ENCODE peak calls at places on chromosome 17, in seven cellular contexts. One of them, this sample, is unnamed.

GRCh38 chr17:28193241-28193640 is 125.8 kb upstream of the TMEM97 start:
- DNase-seq in upper lobe of right lung: peak
- DNase-seq in AG08396: no peak
- DNase-seq in HuH-7.5: no peak
- DNase-seq in activated T-helper 1 cell treated with anti-CD3 and anti-CD28 coated beads, Interleukin-12 subunit alpha, Interleukin-12 subunit beta, Interleukin-2, Interleukin-4 antibody, amounts not matched to agents 30 ng/mL and 10 ng/mL and 1 ng/mL, durations not matched to agents 14 hours and 24 hours and 36 hours: no peak
- DNase-seq in tibial artery: peak
- DNase-seq in thoracic aorta: no peak
- DNase-seq in this sample: no peak

GRCh38 chr17:65763786-65764185 is 202.3 kb upstream of the AXIN2 start:
- DNase-seq in upper lobe of right lung: no peak
- DNase-seq in AG08396: no peak
- DNase-seq in tibial artery: no peak
- DNase-seq in activated T-helper 1 cell treated with anti-CD3 and anti-CD28 coated beads, Interleukin-12 subunit alpha, Interleukin-12 subunit beta, Interleukin-2, Interleukin-4 antibody, amounts not matched to agents 30 ng/mL and 10 ng/mL and 1 ng/mL, durations not matched to agents 14 hours and 24 hours and 36 hours: no peak
- DNase-seq in HuH-7.5: no peak
- DNase-seq in thoracic aorta: no peak
- DNase-seq in this sample: no peak

GRCh38 chr17:6366144-6366755 is 68.7 kb downstream of the AIPL1 start:
- DNase-seq in HuH-7.5: no peak
- DNase-seq in upper lobe of right lung: no peak
- DNase-seq in AG08396: peak
- DNase-seq in tibial artery: no peak
- DNase-seq in thoracic aorta: no peak
- DNase-seq in activated T-helper 1 cell treated with anti-CD3 and anti-CD28 coated beads, Interleukin-12 subunit alpha, Interleukin-12 subunit beta, Interleukin-2, Interleukin-4 antibody, amounts not matched to agents 30 ng/mL and 10 ng/mL and 1 ng/mL, durations not matched to agents 14 hours and 24 hours and 36 hours: no peak
- DNase-seq in this sample: no peak

GRCh38 chr17:40903129-40903847 is 18.2 kb upstream of the KRT20 start:
- DNase-seq in upper lobe of right lung: no peak
- DNase-seq in HuH-7.5: peak
- DNase-seq in thoracic aorta: no peak
- DNase-seq in AG08396: no peak
- DNase-seq in tibial artery: no peak
- DNase-seq in activated T-helper 1 cell treated with anti-CD3 and anti-CD28 coated beads, Interleukin-12 subunit alpha, Interleukin-12 subunit beta, Interleukin-2, Interleukin-4 antibody, amounts not matched to agents 30 ng/mL and 10 ng/mL and 1 ng/mL, durations not matched to agents 14 hours and 24 hours and 36 hours: no peak
- DNase-seq in this sample: no peak

GRCh38 chr17:82698974-82699442 is 510 bp upstream of the RAB40B start:
- DNase-seq in tibial artery: no peak
- DNase-seq in thoracic aorta: no peak
- DNase-seq in activated T-helper 1 cell treated with anti-CD3 and anti-CD28 coated beads, Interleukin-12 subunit alpha, Interleukin-12 subunit beta, Interleukin-2, Interleukin-4 antibody, amounts not matched to agents 30 ng/mL and 10 ng/mL and 1 ng/mL, durations not matched to agents 14 hours and 24 hours and 36 hours: no peak
- DNase-seq in HuH-7.5: no peak
- DNase-seq in upper lobe of right lung: no peak
- DNase-seq in AG08396: no peak
- DNase-seq in this sample: no peak

GRCh38 chr17:15896834-15897233 is 48.1 kb upstream of the ADORA2B start:
- DNase-seq in HuH-7.5: no peak
- DNase-seq in tibial artery: no peak
- DNase-seq in upper lobe of right lung: no peak
- DNase-seq in activated T-helper 1 cell treated with anti-CD3 and anti-CD28 coated beads, Interleukin-12 subunit alpha, Interleukin-12 subunit beta, Interleukin-2, Interleukin-4 antibody, amounts not matched to agents 30 ng/mL and 10 ng/mL and 1 ng/mL, durations not matched to agents 14 hours and 24 hours and 36 hours: no peak
- DNase-seq in thoracic aorta: no peak
- DNase-seq in AG08396: no peak
- DNase-seq in this sample: no peak

GRCh38 chr17:78154903-78155811 is 9.0 kb downstream of the C17orf99 start:
- DNase-seq in HuH-7.5: no peak
- DNase-seq in AG08396: no peak
- DNase-seq in activated T-helper 1 cell treated with anti-CD3 and anti-CD28 coated beads, Interleukin-12 subunit alpha, Interleukin-12 subunit beta, Interleukin-2, Interleukin-4 antibody, amounts not matched to agents 30 ng/mL and 10 ng/mL and 1 ng/mL, durations not matched to agents 14 hours and 24 hours and 36 hours: no peak
- DNase-seq in tibial artery: no peak
- DNase-seq in upper lobe of right lung: no peak
- DNase-seq in thoracic aorta: no peak
- DNase-seq in this sample: no peak

GRCh38 chr17:62597920-62598319 is 29.6 kb upstream of the MRC2 start:
- DNase-seq in HuH-7.5: no peak
- DNase-seq in tibial artery: peak
- DNase-seq in activated T-helper 1 cell treated with anti-CD3 and anti-CD28 coated beads, Interleukin-12 subunit alpha, Interleukin-12 subunit beta, Interleukin-2, Interleukin-4 antibody, amounts not matched to agents 30 ng/mL and 10 ng/mL and 1 ng/mL, durations not matched to agents 14 hours and 24 hours and 36 hours: no peak
- DNase-seq in thoracic aorta: no peak
- DNase-seq in upper lobe of right lung: no peak
- DNase-seq in AG08396: no peak
- DNase-seq in this sample: no peak

GRCh38 chr17:1495265-1495664 is 2.8 kb upstream of the MYO1C start:
- DNase-seq in tibial artery: peak
- DNase-seq in HuH-7.5: no peak
- DNase-seq in AG08396: peak
- DNase-seq in thoracic aorta: no peak
- DNase-seq in upper lobe of right lung: no peak
- DNase-seq in activated T-helper 1 cell treated with anti-CD3 and anti-CD28 coated beads, Interleukin-12 subunit alpha, Interleukin-12 subunit beta, Interleukin-2, Interleukin-4 antibody, amounts not matched to agents 30 ng/mL and 10 ng/mL and 1 ng/mL, durations not matched to agents 14 hours and 24 hours and 36 hours: no peak
- DNase-seq in this sample: no peak

GRCh38 chr17:56172517-56172982 is 19.3 kb downstream of the ANKFN1 start:
- DNase-seq in tibial artery: no peak
- DNase-seq in AG08396: no peak
- DNase-seq in activated T-helper 1 cell treated with anti-CD3 and anti-CD28 coated beads, Interleukin-12 subunit alpha, Interleukin-12 subunit beta, Interleukin-2, Interleukin-4 antibody, amounts not matched to agents 30 ng/mL and 10 ng/mL and 1 ng/mL, durations not matched to agents 14 hours and 24 hours and 36 hours: no peak
- DNase-seq in HuH-7.5: no peak
- DNase-seq in thoracic aorta: no peak
- DNase-seq in upper lobe of right lung: peak
- DNase-seq in this sample: no peak

GRCh38 chr17:3527896-3528603 is 29.6 kb downstream of the TRPV3 start:
- DNase-seq in activated T-helper 1 cell treated with anti-CD3 and anti-CD28 coated beads, Interleukin-12 subunit alpha, Interleukin-12 subunit beta, Interleukin-2, Interleukin-4 antibody, amounts not matched to agents 30 ng/mL and 10 ng/mL and 1 ng/mL, durations not matched to agents 14 hours and 24 hours and 36 hours: no peak
- DNase-seq in AG08396: no peak
- DNase-seq in tibial artery: no peak
- DNase-seq in upper lobe of right lung: peak
- DNase-seq in HuH-7.5: no peak
- DNase-seq in thoracic aorta: no peak
- DNase-seq in this sample: no peak

This sample was measured in omental fat pad.